ENCODE peak calls at places on chromosomes 12 and 14, in five cellular contexts. V is SK-N-SH, W is GM12878, C is HCT116, X is K562. F is an unnamed sample.

GRCh38 chr14:88706425-88706824 is 86.3 kb downstream of the EML5 start:
- DNase-seq in C (no peak), V (no peak), W (no peak), X (no peak), F (no peak)

GRCh38 chr12:96336489-96336888 is 63.8 kb downstream of the CDK17 start:
- DNase-seq in V (no peak), C (no peak), X (no peak), W (no peak), F (no peak)

GRCh38 chr14:60968099-60968498 is 12.8 kb downstream of the TRMT5 start:
- DNase-seq in X (no peak), V (no peak), W (no peak), C (no peak), F (no peak)

GRCh38 chr12:3920378-3921141 is 47.4 kb upstream of the PARP11 start:
- DNase-seq in X (no peak), V (no peak), W (no peak), C (no peak), F (no peak)

GRCh38 chr12:66129934-66130266 is 650 bp downstream of the LLPH start:
- DNase-seq in X (no peak), C (no peak), V (peak), W (no peak), F (peak)

GRCh38 chr12:1916396-1917171 is 1.9 kb downstream of the CACNA2D4 start:
- DNase-seq in C (no peak), X (peak), V (peak), W (no peak), F (no peak)

GRCh38 chr12:122845865-122846621 is 10.8 kb downstream of the HIP1R start:
- DNase-seq in V (peak), X (no peak), W (no peak), C (no peak), F (no peak)

GRCh38 chr12:71397433-71397954 is 42.1 kb upstream of the LGR5 start:
- DNase-seq in X (no peak), V (no peak), W (no peak), C (no peak), F (no peak)

GRCh38 chr12:110590059-110590458 is 6.9 kb upstream of the PPTC7 start:
- DNase-seq in C (no peak), V (no peak), X (no peak), W (no peak), F (no peak)

GRCh38 chr12:95322335-95322734 is 104.7 kb downstream of the VEZT start:
- DNase-seq in W (no peak), V (no peak), X (no peak), C (no peak), F (no peak)

GRCh38 chr14:21553266-21553665 is 26.6 kb downstream of the OR10G3 start:
- DNase-seq in X (no peak), W (no peak), C (no peak), V (no peak), F (no peak)

GRCh38 chr14:21724115-21724973 is 50.7 kb upstream of the OR4E1 start:
- DNase-seq in C (no peak), X (no peak), W (no peak), V (no peak), F (no peak)

GRCh38 chr14:31945074-31945613 is 132.0 kb upstream of the ARHGAP5 start:
- DNase-seq in C (no peak), V (peak), W (no peak), X (no peak), F (no peak)

GRCh38 chr14:102356280-102356679 is 6.4 kb downstream of the CINP start:
- DNase-seq in C (no peak), W (no peak), V (no peak), X (no peak), F (no peak)

GRCh38 chr14:31510855-31511254 is 23.0 kb upstream of the GPR33 start:
- DNase-seq in C (no peak), W (no peak), V (no peak), X (no peak), F (no peak)

GRCh38 chr12:53743277-53744129 is 8.3 kb downstream of the CISTR start:
- DNase-seq in V (peak), W (no peak), C (no peak), X (peak), F (peak)

GRCh38 chr14:69284170-69284569 is 24.2 kb downstream of the GALNT16 start:
- DNase-seq in V (no peak), X (no peak), W (no peak), C (no peak), F (no peak)

GRCh38 chr12:1279050-1279449 is 288.0 kb downstream of the ERC1 start:
- DNase-seq in W (no peak), C (no peak), V (no peak), X (no peak), F (no peak)

GRCh38 chr12:39145175-39145999 is 240.0 kb upstream of the CPNE8 start:
- DNase-seq in C (no peak), V (peak), W (no peak), X (no peak), F (no peak)

GRCh38 chr12:57089259-57090245 is 638 bp downstream of the NAB2 start:
- DNase-seq in V (peak), X (peak), W (no peak), C (no peak), F (peak)

GRCh38 chr14:83470466-83470865 is 1936.8 kb upstream of the SEL1L start:
- DNase-seq in V (no peak), C (no peak), X (no peak), W (no peak), F (no peak)

GRCh38 chr14:101474563-101475467 is 86.5 kb upstream of the DIO3 start:
- DNase-seq in V (no peak), W (no peak), X (no peak), C (no peak), F (no peak)

GRCh38 chr12:64171715-64172114 is 50.4 kb downstream of the KICS2 start:
- DNase-seq in W (no peak), V (no peak), X (no peak), C (peak), F (no peak)

GRCh38 chr12:56628671-56629458 is 1.3 kb downstream of the BAZ2A start:
- DNase-seq in C (no peak), V (peak), W (no peak), X (peak), F (peak)

GRCh38 chr12:45543887-45544286 is 185.6 kb upstream of the ARID2 start:
- DNase-seq in W (peak), C (peak), X (peak), V (peak), F (peak)

GRCh38 chr14:37709419-37710195 is 114.2 kb downstream of the TTC6 start:
- DNase-seq in V (no peak), W (no peak), X (peak), C (peak), F (no peak)

GRCh38 chr14:104144911-104145825 is 6.8 kb downstream of the KIF26A start:
- DNase-seq in V (peak), W (no peak), X (no peak), C (no peak), F (no peak)

GRCh38 chr12:130160711-130161231 is 1.5 kb upstream of the FZD10 start:
- DNase-seq in W (no peak), V (no peak), C (no peak), X (no peak), F (no peak)

GRCh38 chr14:48792376-48793024 is 793.7 kb downstream of the RPS29 start:
- DNase-seq in W (no peak), X (no peak), V (no peak), C (no peak), F (peak)

GRCh38 chr14:65456247-65456646 is 43.7 kb downstream of the FUT8 start:
- DNase-seq in V (no peak), W (no peak), C (no peak), X (no peak), F (no peak)

GRCh38 chr12:27177716-27178115 is 66.4 kb upstream of the STK38L start:
- DNase-seq in C (no peak), V (no peak), W (no peak), X (no peak), F (no peak)

GRCh38 chr14:31510222-31510621 is 22.4 kb upstream of the GPR33 start:
- DNase-seq in W (no peak), V (peak), X (peak), C (peak), F (peak)

GRCh38 chr14:80681651-80682050 is 259.9 kb downstream of the CEP128 start:
- DNase-seq in W (no peak), X (no peak), C (no peak), V (no peak), F (no peak)

GRCh38 chr12:32698285-32698684 is 19.2 kb downstream of the DNM1L start:
- DNase-seq in C (no peak), W (no peak), V (peak), X (no peak), F (no peak)

GRCh38 chr12:77062846-77063461 is 2.4 kb downstream of the E2F7 start:
- DNase-seq in X (peak), W (peak), C (no peak), V (no peak), F (no peak)

GRCh38 chr12:55932546-55932919 is 1.6 kb downstream of the DGKA start:
- DNase-seq in X (no peak), C (no peak), V (peak), W (no peak), F (peak)

GRCh38 chr12:44573723-44574122 is 302.4 kb downstream of the NELL2 start:
- DNase-seq in C (no peak), W (no peak), V (no peak), X (no peak), F (no peak)

GRCh38 chr14:95464524-95464923 is 51.9 kb downstream of the SYNE3 start:
- DNase-seq in V (no peak), X (no peak), W (no peak), C (no peak), F (no peak)
- TF ChIP-seq JUND in V (no peak), X (no peak), W (no peak), C (no peak), F (no peak)

GRCh38 chr14:36398463-36399291 is 78.2 kb upstream of the MBIP start:
- DNase-seq in X (no peak), C (no peak), W (no peak), V (no peak), F (no peak)
- TF ChIP-seq JUND in X (no peak), C (no peak), W (no peak), V (no peak), F (no peak)

DNA sequence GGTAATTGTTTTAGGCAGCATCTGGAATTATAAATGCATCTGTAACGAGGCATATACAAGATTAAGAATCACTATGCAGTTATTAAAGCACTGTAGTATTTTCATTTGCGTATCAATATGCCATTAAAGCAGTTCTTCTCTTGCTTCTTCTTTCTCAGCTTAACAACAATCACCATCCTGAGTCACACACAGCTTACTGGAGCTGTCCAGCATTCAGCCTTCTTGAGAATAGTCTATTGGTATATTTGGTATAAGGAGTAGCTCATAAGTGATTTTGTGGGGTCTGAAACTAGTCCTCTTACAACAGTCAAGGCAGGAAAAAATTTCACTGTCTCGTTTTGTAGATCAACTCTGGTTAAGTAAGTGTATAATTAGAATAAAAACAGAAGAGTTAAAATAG is 523.0 kb upstream of the FOXG1 start:
- DNase-seq in W (no peak), C (no peak), V (no peak), X (no peak), F (peak)
- TF ChIP-seq JUND in W (no peak), C (no peak), V (no peak), X (no peak), F (no peak)

DNA sequence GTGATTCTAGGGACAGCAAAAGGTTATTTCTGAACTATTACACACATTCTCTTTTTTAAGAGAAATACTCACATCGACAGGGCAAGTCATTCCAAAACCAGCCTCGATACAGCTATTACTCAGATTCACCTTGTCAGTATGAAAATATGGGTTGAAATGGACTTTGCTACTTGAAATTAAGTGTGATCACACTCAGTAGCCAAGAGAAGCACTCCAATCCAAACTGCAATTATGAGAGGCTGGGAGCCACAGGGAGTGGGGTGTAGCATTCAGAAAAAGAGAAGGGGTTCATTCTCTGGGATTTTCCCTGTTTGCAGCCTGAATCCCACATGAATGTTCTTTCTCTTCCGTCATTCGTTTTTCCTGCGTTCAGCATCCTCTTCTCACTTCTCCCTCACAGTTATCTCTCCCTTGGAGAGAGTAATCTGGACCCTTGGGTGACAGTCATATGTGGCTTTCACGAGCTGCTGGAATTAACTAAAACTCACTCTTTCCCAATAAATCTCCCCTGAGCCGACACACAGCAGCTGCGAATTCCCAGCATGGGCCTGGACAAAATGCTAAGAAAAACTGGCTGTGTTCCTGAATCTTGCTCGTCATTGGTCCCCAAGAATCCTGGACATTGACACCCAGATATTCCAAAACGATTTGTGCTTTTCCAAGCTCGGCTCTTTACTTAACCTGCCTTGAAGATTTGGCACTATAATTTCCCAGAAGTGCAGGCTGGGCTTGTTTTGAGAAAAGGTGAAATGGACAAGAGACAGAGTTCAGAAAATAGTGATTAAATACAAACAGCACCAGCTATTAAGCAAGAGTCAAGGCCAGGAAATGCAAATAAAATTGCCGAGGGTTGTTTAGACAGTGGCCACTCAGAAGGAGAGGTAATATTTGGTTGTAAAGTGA is 199.5 kb upstream of the PLEKHG7 start:
- DNase-seq in C (no peak), V (no peak), X (no peak), W (peak), F (no peak)
- TF ChIP-seq JUND in C (no peak), V (no peak), X (no peak), W (peak), F (no peak)

GRCh38 chr12:128687851-128688250 is 135.9 kb downstream of the SLC15A4 start:
- DNase-seq in V (no peak), C (no peak), X (no peak), W (no peak), F (peak)

GRCh38 chr12:128693771-128694170 is 130.0 kb downstream of the SLC15A4 start:
- DNase-seq in X (no peak), V (no peak), W (no peak), C (no peak), F (no peak)

GRCh38 chr12:128694445-128694844 is 129.3 kb downstream of the SLC15A4 start:
- DNase-seq in X (no peak), V (no peak), W (no peak), C (no peak), F (no peak)

GRCh38 chr12:128693115-128693514 is 130.6 kb downstream of the SLC15A4 start:
- DNase-seq in W (no peak), C (no peak), V (no peak), X (no peak), F (no peak)

GRCh38 chr12:128690641-128691040 is 133.1 kb downstream of the SLC15A4 start:
- DNase-seq in V (no peak), W (no peak), X (no peak), C (no peak), F (no peak)
- TF ChIP-seq JUND in V (no peak), W (no peak), X (no peak), C (no peak), F (no peak)

GRCh38 chr12:90062799-90063198 is 354.2 kb upstream of the ATP2B1 start:
- DNase-seq in V (no peak), X (peak), W (no peak), C (peak), F (no peak)
- TF ChIP-seq JUND in V (no peak), X (no peak), W (no peak), C (no peak), F (no peak)

GRCh38 chr14:90556666-90557450 is 160.0 kb downstream of the CALM1 start:
- DNase-seq in V (no peak), W (no peak), C (no peak), X (peak), F (no peak)

GRCh38 chr14:90555126-90556049 is 158.6 kb downstream of the CALM1 start:
- DNase-seq in X (no peak), W (no peak), C (no peak), V (no peak), F (no peak)

GRCh38 chr14:90554341-90554740 is 157.5 kb downstream of the CALM1 start:
- DNase-seq in V (no peak), X (no peak), W (no peak), C (no peak), F (peak)

GRCh38 chr14:90557516-90557915 is 160.7 kb downstream of the CALM1 start:
- DNase-seq in W (no peak), C (no peak), X (no peak), V (no peak), F (no peak)

DNA sequence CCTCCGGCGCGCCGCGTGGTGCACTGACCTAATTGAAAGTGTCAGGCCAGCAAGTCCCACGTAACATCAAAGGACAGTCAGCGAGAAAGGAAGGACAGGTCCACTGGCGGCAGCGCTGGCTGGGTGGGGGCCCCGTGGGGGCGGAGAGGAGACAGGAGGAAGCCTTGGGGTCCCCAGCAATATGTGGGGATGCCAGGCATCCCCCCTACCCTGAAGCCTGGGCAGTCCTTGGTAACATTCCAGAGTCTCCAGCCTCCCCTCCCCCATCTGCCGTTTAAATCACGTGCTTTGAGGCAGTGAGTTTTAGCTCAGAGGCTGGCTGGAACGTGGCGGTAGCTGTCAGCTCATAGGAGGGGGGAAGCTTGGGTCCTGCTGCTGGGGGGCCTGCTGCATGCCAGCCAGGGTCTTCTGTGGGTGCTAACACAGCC is 159.2 kb downstream of the CALM1 start:
- DNase-seq in X (no peak), W (no peak), C (no peak), V (peak), F (peak)
- TF ChIP-seq JUND in X (no peak), W (no peak), C (no peak), V (no peak), F (no peak)

GRCh38 chr12:51871918-51872688 is 15.8 kb upstream of the ANKRD33 start:
- DNase-seq in C (no peak), V (no peak), X (peak), W (no peak), F (no peak)
- TF ChIP-seq JUND in C (no peak), V (no peak), X (peak), W (no peak), F (no peak)